ENCODE peak calls at places on chromosomes 6 and 20, in seven cellular contexts. One of them, this sample, is unnamed.

GRCh38 chr6:128179890-128180440 is 279.1 kb upstream of the THEMIS start:
- DNase-seq in SJSA1: no peak
- DNase-seq in cardiac muscle cell: no peak
- DNase-seq in CD8-positive, alpha-beta T cell: no peak
- DNase-seq in lung: no peak
- DNase-seq in OCI-LY7: no peak
- DNase-seq in transverse colon: no peak
- DNase-seq in this sample: no peak

GRCh38 chr6:4210619-4211419 is 75.4 kb upstream of the ECI2 start:
- DNase-seq in SJSA1: peak; percentile 22
- DNase-seq in cardiac muscle cell: peak; percentile 73
- DNase-seq in CD8-positive, alpha-beta T cell: peak; percentile 52
- DNase-seq in lung: peak; percentile 46
- DNase-seq in OCI-LY7: peak; percentile 64
- DNase-seq in transverse colon: peak; percentile 56
- DNase-seq in this sample: peak; percentile 9

GRCh38 chr6:105372142-105372861 is 30.6 kb downstream of the PREP start:
- DNase-seq in SJSA1: no peak
- DNase-seq in cardiac muscle cell: no peak
- DNase-seq in CD8-positive, alpha-beta T cell: no peak
- DNase-seq in lung: no peak
- DNase-seq in OCI-LY7: no peak
- DNase-seq in transverse colon: peak; percentile 62
- DNase-seq in this sample: no peak

GRCh38 chr20:46438156-46438750 is 31.8 kb upstream of the ELMO2 start:
- DNase-seq in SJSA1: no peak
- DNase-seq in cardiac muscle cell: peak; percentile 61
- DNase-seq in CD8-positive, alpha-beta T cell: no peak
- DNase-seq in lung: no peak
- DNase-seq in OCI-LY7: peak; percentile 36
- DNase-seq in transverse colon: no peak
- DNase-seq in this sample: no peak

GRCh38 chr6:1479601-1480236 is 90.3 kb downstream of the FOXF2 start:
- DNase-seq in SJSA1: no peak
- DNase-seq in cardiac muscle cell: no peak
- DNase-seq in CD8-positive, alpha-beta T cell: no peak
- DNase-seq in lung: no peak
- DNase-seq in OCI-LY7: no peak
- DNase-seq in transverse colon: no peak
- DNase-seq in this sample: no peak

GRCh38 chr20:32959351-32960221 is 44.6 kb downstream of the SUN5 start:
- DNase-seq in SJSA1: no peak
- DNase-seq in cardiac muscle cell: no peak
- DNase-seq in CD8-positive, alpha-beta T cell: no peak
- DNase-seq in lung: no peak
- DNase-seq in OCI-LY7: no peak
- DNase-seq in transverse colon: no peak
- DNase-seq in this sample: no peak

GRCh38 chr6:11692451-11693376 is 85.9 kb downstream of the ADTRP start:
- DNase-seq in SJSA1: no peak
- DNase-seq in cardiac muscle cell: no peak
- DNase-seq in CD8-positive, alpha-beta T cell: no peak
- DNase-seq in lung: no peak
- DNase-seq in OCI-LY7: no peak
- DNase-seq in transverse colon: no peak
- DNase-seq in this sample: no peak

GRCh38 chr20:48789185-48789668 is 38.6 kb downstream of the PREX1 start:
- DNase-seq in SJSA1: no peak
- DNase-seq in cardiac muscle cell: no peak
- DNase-seq in CD8-positive, alpha-beta T cell: no peak
- DNase-seq in lung: no peak
- DNase-seq in OCI-LY7: no peak
- DNase-seq in transverse colon: no peak
- DNase-seq in this sample: no peak

GRCh38 chr20:56934888-56935287 is 305.8 kb downstream of the TFAP2C start:
- DNase-seq in SJSA1: no peak
- DNase-seq in cardiac muscle cell: no peak
- DNase-seq in CD8-positive, alpha-beta T cell: no peak
- DNase-seq in lung: no peak
- DNase-seq in OCI-LY7: no peak
- DNase-seq in transverse colon: no peak
- DNase-seq in this sample: no peak

GRCh38 chr20:3729811-3730550 is 2.5 kb upstream of the HSPA12B start:
- DNase-seq in SJSA1: no peak
- DNase-seq in cardiac muscle cell: no peak
- DNase-seq in CD8-positive, alpha-beta T cell: no peak
- DNase-seq in lung: no peak
- DNase-seq in OCI-LY7: no peak
- DNase-seq in transverse colon: no peak
- DNase-seq in this sample: no peak

GRCh38 chr20:56348306-56348695 is 10.5 kb upstream of the FAM210B start:
- DNase-seq in SJSA1: no peak
- DNase-seq in cardiac muscle cell: peak; percentile 48
- DNase-seq in CD8-positive, alpha-beta T cell: no peak
- DNase-seq in lung: no peak
- DNase-seq in OCI-LY7: no peak
- DNase-seq in transverse colon: no peak
- DNase-seq in this sample: no peak

GRCh38 chr6:34115396-34116314 is 30.2 kb downstream of the GRM4 start:
- DNase-seq in SJSA1: no peak
- DNase-seq in cardiac muscle cell: peak; percentile 31
- DNase-seq in CD8-positive, alpha-beta T cell: no peak
- DNase-seq in lung: no peak
- DNase-seq in OCI-LY7: peak; percentile 43
- DNase-seq in transverse colon: no peak
- DNase-seq in this sample: no peak

GRCh38 chr20:49690899-49691620 is 22.6 kb downstream of the B4GALT5 start:
- DNase-seq in SJSA1: no peak
- DNase-seq in cardiac muscle cell: peak; percentile 78
- DNase-seq in CD8-positive, alpha-beta T cell: no peak
- DNase-seq in lung: no peak
- DNase-seq in OCI-LY7: no peak
- DNase-seq in transverse colon: no peak
- DNase-seq in this sample: no peak

GRCh38 chr6:146850238-146850896 is 251.6 kb downstream of the ADGB start:
- DNase-seq in SJSA1: peak; percentile 20
- DNase-seq in cardiac muscle cell: peak; percentile 80
- DNase-seq in CD8-positive, alpha-beta T cell: no peak
- DNase-seq in lung: no peak
- DNase-seq in OCI-LY7: no peak
- DNase-seq in transverse colon: no peak
- DNase-seq in this sample: no peak
- H3K27ac ChIP-seq in SJSA1: no peak overlapping the region
- H3K27ac ChIP-seq in cardiac muscle cell: no peak overlapping the region
- H3K27ac ChIP-seq in CD8-positive, alpha-beta T cell: no peak overlapping the region
- H3K27ac ChIP-seq in lung: no peak overlapping the region
- H3K27ac ChIP-seq in OCI-LY7: no peak overlapping the region
- H3K27ac ChIP-seq in transverse colon: no peak overlapping the region
- H3K27ac ChIP-seq in this sample: no peak overlapping the region

DNA sequence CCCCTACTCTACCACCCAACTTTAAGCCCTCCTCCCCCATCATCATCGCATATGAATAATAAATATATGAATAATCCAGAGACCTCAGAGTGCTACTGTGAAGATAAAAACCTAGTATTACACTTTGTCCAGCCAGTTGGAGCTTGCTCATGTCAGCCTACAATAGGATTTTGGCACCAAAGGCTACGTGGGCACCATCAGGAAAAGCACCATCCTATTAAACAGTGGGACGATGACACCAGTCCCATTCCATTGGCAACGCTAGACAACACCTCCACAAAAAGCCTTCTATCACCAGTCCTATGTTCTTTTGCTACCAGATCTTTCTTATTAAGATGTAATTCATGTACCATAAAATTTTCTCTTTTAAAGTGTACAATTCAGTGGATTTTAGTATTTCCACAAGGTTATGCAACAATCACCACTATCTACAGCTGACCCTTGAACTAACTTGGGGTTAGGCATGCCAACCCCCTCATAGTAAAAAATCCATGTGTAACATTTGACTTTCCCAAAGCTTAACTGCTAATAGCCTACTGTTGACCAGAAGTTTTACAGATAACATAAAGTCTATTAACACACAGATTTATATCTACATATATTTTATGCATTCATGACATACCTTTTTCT is 41.1 kb downstream of the CNKSR3 start:
- DNase-seq in SJSA1: no peak
- DNase-seq in cardiac muscle cell: no peak
- DNase-seq in CD8-positive, alpha-beta T cell: no peak
- DNase-seq in lung: no peak
- DNase-seq in OCI-LY7: no peak
- DNase-seq in transverse colon: no peak
- DNase-seq in this sample: no peak
- H3K4me3 ChIP-seq in SJSA1: no peak overlapping the region
- H3K4me3 ChIP-seq in cardiac muscle cell: no peak overlapping the region
- H3K4me3 ChIP-seq in CD8-positive, alpha-beta T cell: no peak overlapping the region
- H3K4me3 ChIP-seq in lung: no peak overlapping the region
- H3K4me3 ChIP-seq in OCI-LY7: no peak overlapping the region
- H3K4me3 ChIP-seq in transverse colon: no peak overlapping the region
- H3K4me3 ChIP-seq in this sample: no peak overlapping the region

GRCh38 chr6:81613606-81614005 is 138.9 kb downstream of the TENT5A start:
- DNase-seq in SJSA1: peak; percentile 38
- DNase-seq in cardiac muscle cell: peak; percentile 77
- DNase-seq in CD8-positive, alpha-beta T cell: no peak
- DNase-seq in lung: no peak
- DNase-seq in OCI-LY7: no peak
- DNase-seq in transverse colon: no peak
- DNase-seq in this sample: no peak
- H3K9me3 ChIP-seq in SJSA1: no peaks in the 10 kb centered on the region
- H3K9me3 ChIP-seq in cardiac muscle cell: no peaks in the 10 kb centered on the region
- H3K9me3 ChIP-seq in CD8-positive, alpha-beta T cell: no peaks in the 10 kb centered on the region
- H3K9me3 ChIP-seq in lung: no peaks in the 10 kb centered on the region
- H3K9me3 ChIP-seq in OCI-LY7: no peaks in the 10 kb centered on the region
- H3K9me3 ChIP-seq in transverse colon: no peaks in the 10 kb centered on the region
- H3K9me3 ChIP-seq in this sample: no peaks in the 10 kb centered on the region

GRCh38 chr6:118294906-118295305 is 253.2 kb upstream of the PLN start:
- DNase-seq in SJSA1: no peak
- DNase-seq in cardiac muscle cell: no peak
- DNase-seq in CD8-positive, alpha-beta T cell: no peak
- DNase-seq in lung: no peak
- DNase-seq in OCI-LY7: no peak
- DNase-seq in transverse colon: no peak
- DNase-seq in this sample: no peak

GRCh38 chr6:118297821-118298220 is 250.3 kb upstream of the PLN start:
- DNase-seq in SJSA1: no peak
- DNase-seq in cardiac muscle cell: no peak
- DNase-seq in CD8-positive, alpha-beta T cell: no peak
- DNase-seq in lung: no peak
- DNase-seq in OCI-LY7: no peak
- DNase-seq in transverse colon: no peak
- DNase-seq in this sample: no peak

GRCh38 chr6:118296129-118296852 is 251.8 kb upstream of the PLN start:
- DNase-seq in SJSA1: no peak
- DNase-seq in cardiac muscle cell: no peak
- DNase-seq in CD8-positive, alpha-beta T cell: no peak
- DNase-seq in lung: no peak
- DNase-seq in OCI-LY7: no peak
- DNase-seq in transverse colon: no peak
- DNase-seq in this sample: no peak

GRCh38 chr6:118298476-118298875 is 249.6 kb upstream of the PLN start:
- DNase-seq in SJSA1: no peak
- DNase-seq in cardiac muscle cell: no peak
- DNase-seq in CD8-positive, alpha-beta T cell: no peak
- DNase-seq in lung: no peak
- DNase-seq in OCI-LY7: no peak
- DNase-seq in transverse colon: no peak
- DNase-seq in this sample: no peak

DNA sequence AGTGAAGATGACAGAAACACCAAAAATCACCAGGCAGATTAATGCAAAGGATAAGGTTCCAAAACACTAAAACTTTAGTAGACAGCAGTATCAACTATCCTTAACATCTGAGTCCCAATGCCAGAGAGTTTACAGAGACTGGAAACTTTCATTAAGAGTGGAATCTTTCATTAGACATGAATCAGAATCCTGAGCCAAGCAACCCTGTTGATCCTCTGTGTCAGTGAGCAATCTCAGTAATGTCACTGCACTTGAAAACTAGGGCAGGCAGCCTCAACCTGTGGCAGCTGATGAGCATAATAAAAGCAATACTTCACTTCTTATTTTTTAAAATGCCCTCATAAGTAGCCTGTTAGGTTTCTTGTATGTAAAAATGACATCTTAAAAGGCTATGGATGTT is 252.8 kb upstream of the PLN start:
- DNase-seq in SJSA1: no peak
- DNase-seq in cardiac muscle cell: no peak
- DNase-seq in CD8-positive, alpha-beta T cell: no peak
- DNase-seq in lung: no peak
- DNase-seq in OCI-LY7: no peak
- DNase-seq in transverse colon: no peak
- DNase-seq in this sample: no peak
- H3K27ac ChIP-seq in SJSA1: no peak overlapping the region
- H3K27ac ChIP-seq in cardiac muscle cell: peak overlapping the region; percentile 38
- H3K27ac ChIP-seq in CD8-positive, alpha-beta T cell: no peak overlapping the region
- H3K27ac ChIP-seq in lung: no peak overlapping the region
- H3K27ac ChIP-seq in OCI-LY7: no peak overlapping the region
- H3K27ac ChIP-seq in transverse colon: no peak overlapping the region
- H3K27ac ChIP-seq in this sample: no peak overlapping the region

GRCh38 chr6:3057063-3057462 is 11.2 kb upstream of the RIPK1 start:
- DNase-seq in SJSA1: no peak
- DNase-seq in cardiac muscle cell: no peak
- DNase-seq in CD8-positive, alpha-beta T cell: no peak
- DNase-seq in lung: no peak
- DNase-seq in OCI-LY7: no peak
- DNase-seq in transverse colon: no peak
- DNase-seq in this sample: no peak

GRCh38 chr6:3053231-3053508 is 15.1 kb upstream of the RIPK1 start:
- DNase-seq in SJSA1: no peak
- DNase-seq in cardiac muscle cell: no peak
- DNase-seq in CD8-positive, alpha-beta T cell: no peak
- DNase-seq in lung: no peak
- DNase-seq in OCI-LY7: peak; percentile 10
- DNase-seq in transverse colon: no peak
- DNase-seq in this sample: no peak

DNA sequence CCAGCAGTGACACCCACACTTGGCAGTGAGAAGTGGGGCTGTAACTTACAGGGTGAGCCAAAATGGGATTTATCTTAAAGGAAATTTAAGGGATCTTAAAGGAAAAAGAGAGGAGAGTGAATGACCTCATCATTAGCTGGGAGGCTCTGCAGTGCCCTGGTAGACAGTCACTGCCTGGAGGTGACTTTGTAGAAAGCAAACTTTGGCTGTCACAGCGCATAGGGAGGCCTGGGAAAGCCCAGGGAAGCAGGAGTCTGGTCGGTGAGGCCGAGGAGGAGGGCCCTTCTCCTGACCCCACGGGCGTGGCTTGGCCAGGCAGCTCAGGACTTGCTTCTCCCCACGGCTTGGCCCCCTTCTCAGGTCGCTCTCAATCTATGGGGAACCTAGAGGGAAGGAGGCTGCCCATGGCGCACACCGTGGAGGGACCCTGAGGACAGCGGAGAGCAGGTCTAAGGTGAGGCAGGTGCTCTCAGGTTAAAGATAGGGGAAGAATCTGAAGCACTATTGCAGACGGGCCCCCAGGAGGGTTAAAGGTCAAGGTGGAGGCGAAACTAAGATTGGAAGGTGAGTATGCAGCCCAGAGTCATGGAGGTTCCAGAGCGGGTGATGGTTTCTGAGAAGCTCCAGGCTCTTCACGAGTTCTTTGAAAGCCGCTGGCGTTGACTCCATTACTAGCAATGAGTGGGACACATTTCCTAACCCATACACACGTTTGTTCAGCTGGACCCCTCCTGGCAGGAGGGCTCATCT is 15.6 kb upstream of the RIPK1 start:
- DNase-seq in SJSA1: no peak
- DNase-seq in cardiac muscle cell: no peak
- DNase-seq in CD8-positive, alpha-beta T cell: no peak
- DNase-seq in lung: no peak
- DNase-seq in OCI-LY7: no peak
- DNase-seq in transverse colon: no peak
- DNase-seq in this sample: no peak
- H3K4me3 ChIP-seq in SJSA1: no peak overlapping the region
- H3K4me3 ChIP-seq in cardiac muscle cell: no peak overlapping the region
- H3K4me3 ChIP-seq in CD8-positive, alpha-beta T cell: no peak overlapping the region
- H3K4me3 ChIP-seq in lung: no peak overlapping the region
- H3K4me3 ChIP-seq in OCI-LY7: peak overlapping the region; percentile 68
- H3K4me3 ChIP-seq in transverse colon: no peak overlapping the region
- H3K4me3 ChIP-seq in this sample: peak overlapping the region; percentile 59